ENCODE peak calls at places on chromosomes 12 and 14, in six cellular contexts. One of them, this sample, is unnamed.

GRCh38 chr14:100830681-100831080 is 4.8 kb downstream of the MEG3 start:
- DNase-seq in mesendoderm: peak
- DNase-seq in IMR-90: no peak
- DNase-seq in H1: no peak
- DNase-seq in H9: no peak
- DNase-seq in mesenchymal stem cell: no peak
- DNase-seq in this sample: peak

GRCh38 chr14:99769123-99769522 is 24.1 kb upstream of the EML1 start:
- DNase-seq in IMR-90: no peak
- DNase-seq in H1: no peak
- DNase-seq in mesendoderm: no peak
- DNase-seq in mesenchymal stem cell: no peak
- DNase-seq in H9: no peak
- DNase-seq in this sample: no peak

GRCh38 chr14:102272392-102272791 is 32.6 kb downstream of the MOK start:
- DNase-seq in H9: no peak
- DNase-seq in mesendoderm: no peak
- DNase-seq in mesenchymal stem cell: no peak
- DNase-seq in IMR-90: peak
- DNase-seq in H1: no peak
- DNase-seq in this sample: no peak

GRCh38 chr12:78181544-78182162 is 351.0 kb downstream of the NAV3 start:
- DNase-seq in mesendoderm: peak
- DNase-seq in mesenchymal stem cell: peak
- DNase-seq in H9: no peak
- DNase-seq in IMR-90: peak
- DNase-seq in H1: no peak
- DNase-seq in this sample: no peak

GRCh38 chr12:6235906-6236640 is 35.9 kb downstream of the CD9 start:
- DNase-seq in H9: no peak
- DNase-seq in mesenchymal stem cell: no peak
- DNase-seq in H1: no peak
- DNase-seq in mesendoderm: no peak
- DNase-seq in IMR-90: no peak
- DNase-seq in this sample: no peak

GRCh38 chr14:72644038-72644437 is 249.9 kb downstream of the DPF3 start:
- DNase-seq in IMR-90: peak
- DNase-seq in mesendoderm: no peak
- DNase-seq in H1: no peak
- DNase-seq in H9: no peak
- DNase-seq in mesenchymal stem cell: no peak
- DNase-seq in this sample: no peak

GRCh38 chr12:22282283-22282682 is 52.2 kb downstream of the ST8SIA1 start:
- DNase-seq in mesenchymal stem cell: peak
- DNase-seq in H9: no peak
- DNase-seq in mesendoderm: no peak
- DNase-seq in H1: no peak
- DNase-seq in IMR-90: peak
- DNase-seq in this sample: no peak

GRCh38 chr14:59038746-59039145 is 149.7 kb upstream of the DAAM1 start:
- DNase-seq in H9: no peak
- DNase-seq in mesenchymal stem cell: no peak
- DNase-seq in IMR-90: no peak
- DNase-seq in H1: no peak
- DNase-seq in mesendoderm: no peak
- DNase-seq in this sample: no peak

GRCh38 chr14:105065280-105066228 is at the start of gene GPR132:
- DNase-seq in H9: peak
- DNase-seq in IMR-90: no peak
- DNase-seq in mesenchymal stem cell: no peak
- DNase-seq in H1: no peak
- DNase-seq in mesendoderm: no peak
- DNase-seq in this sample: no peak

GRCh38 chr12:109736552-109737108 is 23.0 kb downstream of the FAM222A start:
- DNase-seq in H1: peak
- DNase-seq in H9: peak
- DNase-seq in mesendoderm: peak
- DNase-seq in IMR-90: peak
- DNase-seq in mesenchymal stem cell: peak
- DNase-seq in this sample: peak

GRCh38 chr14:57617510-57617909 is 123.9 kb upstream of the CCDC198 start:
- DNase-seq in mesenchymal stem cell: no peak
- DNase-seq in H1: no peak
- DNase-seq in mesendoderm: peak
- DNase-seq in IMR-90: no peak
- DNase-seq in H9: peak
- DNase-seq in this sample: peak

GRCh38 chr12:132102297-132102696 is 41.8 kb downstream of the DDX51 start:
- DNase-seq in H9: no peak
- DNase-seq in H1: no peak
- DNase-seq in IMR-90: no peak
- DNase-seq in mesendoderm: no peak
- DNase-seq in mesenchymal stem cell: no peak
- DNase-seq in this sample: no peak

GRCh38 chr12:46579474-46579873 is 206.9 kb upstream of the SLC38A2 start:
- DNase-seq in mesenchymal stem cell: peak
- DNase-seq in H9: no peak
- DNase-seq in H1: no peak
- DNase-seq in IMR-90: no peak
- DNase-seq in mesendoderm: no peak
- DNase-seq in this sample: no peak

GRCh38 chr12:109606261-109607028 is 32.9 kb downstream of the MVK start:
- DNase-seq in H9: no peak
- DNase-seq in IMR-90: no peak
- DNase-seq in mesenchymal stem cell: peak
- DNase-seq in mesendoderm: peak
- DNase-seq in H1: peak
- DNase-seq in this sample: peak

GRCh38 chr12:120100630-120101029 is 15.9 kb downstream of the RAB35 start:
- DNase-seq in mesenchymal stem cell: no peak
- DNase-seq in H1: no peak
- DNase-seq in mesendoderm: no peak
- DNase-seq in H9: no peak
- DNase-seq in IMR-90: peak
- DNase-seq in this sample: no peak

GRCh38 chr12:77724367-77724957 is 106.2 kb upstream of the NAV3 start:
- DNase-seq in mesenchymal stem cell: peak
- DNase-seq in H9: no peak
- DNase-seq in IMR-90: peak
- DNase-seq in H1: no peak
- DNase-seq in mesendoderm: peak
- DNase-seq in this sample: no peak

GRCh38 chr14:72124171-72124570 is 191.9 kb downstream of the RGS6 start:
- DNase-seq in IMR-90: no peak
- DNase-seq in mesendoderm: no peak
- DNase-seq in H1: no peak
- DNase-seq in H9: no peak
- DNase-seq in mesenchymal stem cell: no peak
- DNase-seq in this sample: no peak

GRCh38 chr12:122051231-122051876 is 27.2 kb upstream of the MLXIP start:
- DNase-seq in IMR-90: peak
- DNase-seq in mesenchymal stem cell: peak
- DNase-seq in mesendoderm: no peak
- DNase-seq in H1: no peak
- DNase-seq in H9: no peak
- DNase-seq in this sample: no peak

GRCh38 chr12:122048156-122048555 is 26.5 kb downstream of the BCL7A start:
- DNase-seq in mesendoderm: no peak
- DNase-seq in H9: no peak
- DNase-seq in H1: no peak
- DNase-seq in mesenchymal stem cell: peak
- DNase-seq in IMR-90: peak
- DNase-seq in this sample: no peak

GRCh38 chr12:122052285-122052684 is 26.3 kb upstream of the MLXIP start:
- DNase-seq in mesenchymal stem cell: no peak
- DNase-seq in mesendoderm: no peak
- DNase-seq in H1: no peak
- DNase-seq in H9: no peak
- DNase-seq in IMR-90: no peak
- DNase-seq in this sample: no peak

GRCh38 chr12:122049827-122050226 is 28.1 kb downstream of the BCL7A start:
- DNase-seq in H9: no peak
- DNase-seq in mesendoderm: no peak
- DNase-seq in H1: no peak
- DNase-seq in mesenchymal stem cell: no peak
- DNase-seq in IMR-90: no peak
- DNase-seq in this sample: no peak

GRCh38 chr12:122050706-122051105 is 27.9 kb upstream of the MLXIP start:
- DNase-seq in IMR-90: no peak
- DNase-seq in mesenchymal stem cell: no peak
- DNase-seq in mesendoderm: no peak
- DNase-seq in H1: no peak
- DNase-seq in H9: no peak
- DNase-seq in this sample: no peak
- H2BK15ac ChIP-seq in IMR-90: no peak
- H2BK15ac ChIP-seq in mesenchymal stem cell: no peak
- H2BK15ac ChIP-seq in mesendoderm: no peak
- H2BK15ac ChIP-seq in H1: no peak
- H2BK15ac ChIP-seq in H9: no peak
- H2BK15ac ChIP-seq in this sample: no peak

GRCh38 chr12:108605690-108606406 is 8.0 kb upstream of the TMEM119 start:
- DNase-seq in H1: no peak
- DNase-seq in mesenchymal stem cell: no peak
- DNase-seq in IMR-90: no peak
- DNase-seq in H9: no peak
- DNase-seq in mesendoderm: no peak
- DNase-seq in this sample: no peak
- H3K23ac ChIP-seq in H1: no peak
- H3K23ac ChIP-seq in mesenchymal stem cell: no peak
- H3K23ac ChIP-seq in IMR-90: no peak
- H3K23ac ChIP-seq in H9: no peak
- H3K23ac ChIP-seq in mesendoderm: no peak
- H3K23ac ChIP-seq in this sample: no peak

DNA sequence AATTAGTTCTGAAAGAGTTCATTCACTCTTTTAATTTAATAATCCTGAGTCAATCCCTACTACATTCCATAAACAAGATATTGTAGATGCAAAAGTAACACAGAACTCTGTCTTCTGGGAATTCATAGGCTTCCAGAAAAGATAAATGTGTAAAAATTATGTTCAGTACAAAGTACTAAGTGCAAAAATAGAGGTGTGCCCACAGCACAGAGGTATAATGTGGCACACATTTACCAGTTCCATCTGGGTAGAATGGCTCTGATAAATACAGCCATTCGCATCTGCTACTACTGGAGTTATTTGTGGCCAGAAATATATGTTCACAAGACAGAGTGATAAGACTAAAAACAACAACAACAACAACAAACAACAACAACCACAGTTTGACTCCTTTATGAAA is 111.6 kb upstream of the PTPRB start:
- DNase-seq in IMR-90: no peak
- DNase-seq in mesendoderm: no peak
- DNase-seq in mesenchymal stem cell: no peak
- DNase-seq in H9: no peak
- DNase-seq in H1: no peak
- DNase-seq in this sample: no peak
- H2BK15ac ChIP-seq in IMR-90: no peak
- H2BK15ac ChIP-seq in mesendoderm: no peak
- H2BK15ac ChIP-seq in mesenchymal stem cell: no peak
- H2BK15ac ChIP-seq in H9: no peak
- H2BK15ac ChIP-seq in H1: no peak
- H2BK15ac ChIP-seq in this sample: no peak

DNA sequence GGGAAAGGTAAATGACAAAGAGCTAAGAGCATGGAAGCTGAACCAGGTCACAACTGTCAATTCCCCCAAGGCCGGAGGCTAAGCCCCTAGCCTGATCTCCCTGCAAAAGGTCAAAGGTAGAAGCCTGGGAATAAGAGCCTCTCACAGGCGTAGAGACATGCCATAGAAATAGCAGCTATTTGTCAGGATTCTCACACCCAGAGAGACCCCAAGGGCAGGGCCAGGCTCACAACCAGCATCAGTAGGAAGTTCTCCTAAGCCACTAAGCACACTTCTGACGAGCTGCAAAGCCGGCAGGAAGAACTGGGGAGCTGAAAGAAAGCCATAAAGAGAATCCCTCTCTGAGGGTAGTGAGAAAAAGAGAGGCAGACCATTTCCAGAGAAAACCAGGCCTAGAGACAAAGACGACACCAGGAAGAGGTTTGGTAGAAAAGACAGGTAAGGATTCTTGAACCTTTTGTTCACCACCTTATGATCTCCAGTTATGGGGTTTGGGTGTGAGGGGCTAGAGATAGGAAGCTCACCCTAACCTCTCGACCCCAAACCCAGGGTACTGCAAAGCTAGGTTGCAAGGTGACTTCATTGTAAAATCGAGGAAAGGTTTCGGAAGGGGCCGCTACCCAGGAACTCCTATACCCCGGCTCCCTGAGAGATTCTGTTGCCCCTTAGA is 1.0 kb downstream of the SMARCC2 start:
- DNase-seq in IMR-90: no peak
- DNase-seq in mesenchymal stem cell: no peak
- DNase-seq in H9: no peak
- DNase-seq in H1: no peak
- DNase-seq in mesendoderm: peak
- DNase-seq in this sample: peak
- H3K23ac ChIP-seq in IMR-90: peak
- H3K23ac ChIP-seq in mesenchymal stem cell: peak
- H3K23ac ChIP-seq in H9: no peak
- H3K23ac ChIP-seq in H1: no peak
- H3K23ac ChIP-seq in mesendoderm: no peak
- H3K23ac ChIP-seq in this sample: no peak

GRCh38 chr12:72509893-72510292 is 237.7 kb downstream of the TRHDE start:
- DNase-seq in mesenchymal stem cell: no peak
- DNase-seq in mesendoderm: peak
- DNase-seq in H1: no peak
- DNase-seq in IMR-90: no peak
- DNase-seq in H9: no peak
- DNase-seq in this sample: no peak
- H2BK15ac ChIP-seq in mesenchymal stem cell: no peak
- H2BK15ac ChIP-seq in mesendoderm: no peak
- H2BK15ac ChIP-seq in H1: no peak
- H2BK15ac ChIP-seq in IMR-90: no peak
- H2BK15ac ChIP-seq in H9: no peak
- H2BK15ac ChIP-seq in this sample: no peak

DNA sequence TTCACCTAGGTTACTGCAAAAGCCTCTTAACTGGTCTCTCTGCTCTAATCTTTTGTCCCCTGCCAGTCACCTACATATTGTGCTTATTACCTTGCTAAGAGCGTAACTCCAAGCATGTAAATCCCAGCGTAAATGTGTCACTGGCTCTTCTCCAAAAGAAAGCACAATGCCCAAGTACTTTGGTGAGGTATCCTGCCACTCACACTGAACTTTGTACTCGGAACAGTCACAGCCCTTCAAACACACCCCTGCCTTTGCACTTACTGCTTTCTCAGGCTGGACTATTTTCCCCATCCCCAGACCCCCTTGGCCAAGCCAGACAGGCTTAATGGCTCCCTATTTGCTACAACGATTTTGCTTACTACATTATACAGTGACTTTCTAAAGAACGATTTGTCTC is 31.7 kb downstream of the GALNT4 start:
- DNase-seq in H1: no peak
- DNase-seq in mesendoderm: no peak
- DNase-seq in mesenchymal stem cell: no peak
- DNase-seq in IMR-90: no peak
- DNase-seq in H9: no peak
- DNase-seq in this sample: no peak
- H3K23ac ChIP-seq in H1: no peak
- H3K23ac ChIP-seq in mesendoderm: no peak
- H3K23ac ChIP-seq in mesenchymal stem cell: no peak
- H3K23ac ChIP-seq in IMR-90: no peak
- H3K23ac ChIP-seq in H9: no peak
- H3K23ac ChIP-seq in this sample: no peak